ENCODE peak calls at places on chromosomes 5 and 9, in ten cellular contexts. T is fibroblast of the aortic adventitia, S is left ventricle myocardium inferior, B is cardiac fibroblast, W is NB4, Z is heart left ventricle, E is MM.1S, H is fibroblast of lung, K is pancreas, M is HepG2. A is an unnamed sample.

GRCh38 chr5:107218457-107219193 is 452.1 kb downstream of the EFNA5 start:
- DNase-seq in S (no peak), B (peak), W (peak), E (no peak), T (peak), H (no peak), Z (no peak), K (no peak), M (no peak), A (peak)

GRCh38 chr5:151214614-151215545 is 9.0 kb downstream of the CCDC69 start:
- DNase-seq in M (peak), S (no peak), Z (no peak), K (no peak), B (no peak), H (no peak), E (peak), T (no peak), W (peak), A (no peak)

GRCh38 chr9:93953492-93954435 is 1.4 kb downstream of the BARX1 start:
- DNase-seq in S (no peak), T (no peak), E (no peak), M (no peak), H (no peak), Z (no peak), B (no peak), K (no peak), W (no peak), A (no peak)

GRCh38 chr9:34272146-34272545 is 56.9 kb downstream of the KIF24 start:
- DNase-seq in K (no peak), S (no peak), M (no peak), E (no peak), Z (no peak), B (peak), H (no peak), T (no peak), W (no peak), A (no peak)

GRCh38 chr5:108747111-108748009 is at the start of gene FER:
- DNase-seq in S (no peak), W (peak), E (peak), K (no peak), Z (peak), M (peak), B (peak), H (peak), T (peak), A (peak)

GRCh38 chr5:58579781-58580180 is 3.1 kb upstream of the RAB3C start:
- DNase-seq in S (no peak), M (no peak), E (no peak), H (no peak), B (no peak), W (no peak), K (no peak), T (no peak), Z (no peak), A (no peak)

GRCh38 chr5:123450114-123450513 is 26.9 kb upstream of the CEP120 start:
- DNase-seq in K (no peak), B (no peak), S (no peak), W (no peak), T (no peak), Z (no peak), E (no peak), M (no peak), H (no peak), A (no peak)

GRCh38 chr5:56358703-56359428 is 125.7 kb upstream of the ANKRD55 start:
- DNase-seq in W (no peak), M (peak), K (peak), B (peak), T (peak), S (no peak), Z (peak), H (no peak), E (no peak), A (peak)

GRCh38 chr5:169641253-169641652 is 4.2 kb downstream of the DOCK2 start:
- DNase-seq in E (no peak), K (no peak), Z (no peak), W (no peak), M (no peak), B (no peak), S (no peak), H (no peak), T (peak), A (peak)

GRCh38 chr5:39217365-39218281 is 1.7 kb downstream of the FYB1 start:
- DNase-seq in K (peak), W (peak), Z (peak), M (peak), T (peak), H (peak), S (peak), E (peak), B (peak), A (peak)

GRCh38 chr5:142063878-142064331 is 44.7 kb upstream of the NDFIP1 start:
- DNase-seq in Z (peak), W (peak), M (peak), E (no peak), B (peak), H (peak), K (peak), T (peak), S (peak), A (peak)

GRCh38 chr5:178384815-178385471 is 152.3 kb upstream of the PHYKPL start:
- DNase-seq in H (no peak), Z (no peak), T (no peak), S (no peak), M (no peak), K (no peak), B (no peak), E (no peak), W (no peak), A (no peak)

GRCh38 chr5:28734396-28734795 is 1696.0 kb upstream of the CDH9 start:
- DNase-seq in K (no peak), M (no peak), H (no peak), Z (no peak), T (no peak), S (no peak), W (no peak), B (no peak), E (no peak), A (peak)

GRCh38 chr9:81814794-81815464 is 113.3 kb upstream of the SPATA31D4 start:
- DNase-seq in K (no peak), B (peak), W (no peak), E (peak), M (no peak), T (no peak), H (no peak), S (no peak), Z (no peak), A (no peak)

GRCh38 chr9:94002316-94003140 is 47.4 kb upstream of the BARX1 start:
- DNase-seq in B (peak), H (peak), W (peak), S (no peak), K (no peak), Z (no peak), T (peak), E (peak), M (peak), A (peak)

GRCh38 chr5:181246276-181247050 is 2.8 kb upstream of the RACK1 start:
- DNase-seq in K (peak), B (peak), T (peak), E (peak), S (peak), M (peak), Z (peak), W (peak), H (peak), A (peak)

GRCh38 chr5:54743997-54744788 is 226.6 kb downstream of the SNX18 start:
- DNase-seq in S (no peak), Z (no peak), W (peak), T (peak), H (peak), K (no peak), E (peak), M (peak), B (peak), A (peak)

GRCh38 chr5:138371454-138371853 is 19.0 kb downstream of the KDM3B start:
- DNase-seq in S (no peak), W (no peak), E (no peak), K (no peak), M (no peak), B (no peak), T (no peak), Z (no peak), H (no peak), A (no peak)

GRCh38 chr9:19689324-19690087 is 99.3 kb downstream of the SLC24A2 start:
- DNase-seq in B (peak), S (no peak), E (no peak), Z (no peak), K (no peak), H (peak), T (no peak), W (no peak), M (no peak), A (no peak)

GRCh38 chr5:58072202-58072791 is 387.6 kb downstream of the PLK2 start:
- DNase-seq in M (no peak), T (peak), S (no peak), E (no peak), W (no peak), H (peak), Z (no peak), K (no peak), B (peak), A (peak)

GRCh38 chr9:109781541-109782197 is 1.7 kb downstream of the PALM2AKAP2 start:
- DNase-seq in H (peak), W (no peak), S (no peak), T (peak), B (peak), M (no peak), K (no peak), Z (no peak), E (no peak), A (peak)

GRCh38 chr5:139277171-139277570 is 16.4 kb upstream of the MATR3 start:
- DNase-seq in H (no peak), M (no peak), E (no peak), T (no peak), K (no peak), Z (no peak), B (no peak), W (no peak), S (no peak), A (no peak)

GRCh38 chr5:72294473-72294872 is 25.6 kb downstream of the MRPS27 start:
- DNase-seq in S (no peak), T (no peak), E (no peak), Z (no peak), W (no peak), B (no peak), K (no peak), H (no peak), M (no peak), A (no peak)

GRCh38 chr9:98019098-98019497 is 36.0 kb downstream of the ANP32B start:
- DNase-seq in K (no peak), S (no peak), E (no peak), W (no peak), B (no peak), Z (no peak), T (no peak), H (no peak), M (no peak), A (no peak)

GRCh38 chr9:127694890-127695735 is 11.7 kb upstream of the CFAP157 start:
- DNase-seq in M (no peak), H (no peak), S (no peak), K (no peak), B (peak), E (no peak), W (no peak), Z (no peak), T (peak), A (peak)

GRCh38 chr9:3903906-3904305 is 378.1 kb upstream of the RFX3 start:
- DNase-seq in B (no peak), K (no peak), W (no peak), T (no peak), Z (no peak), H (no peak), E (no peak), S (no peak), M (no peak), A (no peak)

GRCh38 chr9:134365791-134366222 is 39.6 kb downstream of the RXRA start:
- DNase-seq in S (peak), W (peak), T (peak), E (no peak), H (peak), B (no peak), Z (peak), M (no peak), K (peak), A (peak)

GRCh38 chr9:110911659-110912473 is 126.4 kb downstream of the LPAR1 start:
- DNase-seq in Z (no peak), E (no peak), W (no peak), H (peak), S (no peak), K (no peak), T (peak), M (no peak), B (peak), A (peak)

GRCh38 chr9:99118782-99119466 is 14.0 kb downstream of the TGFBR1 start:
- DNase-seq in T (no peak), K (no peak), S (no peak), B (no peak), H (no peak), Z (no peak), E (peak), W (peak), M (no peak), A (no peak)

GRCh38 chr5:84028093-84028492 is 307.4 kb upstream of the HAPLN1 start:
- DNase-seq in M (no peak), H (no peak), S (no peak), Z (no peak), E (no peak), T (peak), B (peak), K (no peak), W (no peak), A (peak)

GRCh38 chr5:159210306-159210722 is 961 bp upstream of the RNF145 start:
- DNase-seq in K (no peak), H (peak), W (peak), T (no peak), M (peak), E (peak), S (no peak), Z (no peak), B (no peak), A (peak)

GRCh38 chr5:159209438-159210305 is at the start of gene RNF145:
- DNase-seq in M (peak), E (peak), Z (peak), K (peak), H (peak), W (peak), B (peak), S (peak), T (peak), A (peak)

GRCh38 chr5:159211712-159212111 is 2.4 kb upstream of the RNF145 start:
- DNase-seq in W (peak), Z (no peak), M (no peak), H (no peak), E (no peak), B (no peak), K (no peak), S (no peak), T (no peak), A (no peak)

GRCh38 chr5:159212667-159213462 is 3.5 kb upstream of the RNF145 start:
- DNase-seq in B (no peak), Z (no peak), M (no peak), W (peak), T (no peak), S (no peak), K (no peak), H (peak), E (no peak), A (no peak)

GRCh38 chr5:159210846-159211245 is 1.5 kb upstream of the RNF145 start:
- DNase-seq in K (no peak), H (no peak), B (no peak), Z (no peak), E (no peak), M (no peak), W (no peak), S (no peak), T (no peak), A (no peak)
- H3K4me3 ChIP-seq in K (no peak), H (no peak), B (no peak), Z (no peak), E (no peak), M (no peak), W (no peak), S (no peak), T (no peak), A (no peak)

GRCh38 chr5:125870271-125870670 is 552.9 kb upstream of the GRAMD2B start:
- DNase-seq in B (peak), M (no peak), H (peak), Z (no peak), E (no peak), T (peak), W (no peak), S (no peak), K (no peak), A (no peak)

GRCh38 chr5:125874057-125874456 is 549.2 kb upstream of the GRAMD2B start:
- DNase-seq in B (no peak), H (no peak), W (no peak), Z (no peak), E (no peak), T (no peak), K (no peak), M (no peak), S (no peak), A (no peak)

GRCh38 chr5:125874717-125875116 is 548.5 kb upstream of the GRAMD2B start:
- DNase-seq in S (no peak), T (no peak), K (no peak), H (no peak), B (no peak), W (no peak), M (no peak), Z (no peak), E (peak), A (peak)
- TF ChIP-seq CTCF in S (no peak), T (no peak), K (no peak), H (no peak), B (no peak), W (no peak), M (no peak), Z (no peak), E (no peak), A (peak)

DNA sequence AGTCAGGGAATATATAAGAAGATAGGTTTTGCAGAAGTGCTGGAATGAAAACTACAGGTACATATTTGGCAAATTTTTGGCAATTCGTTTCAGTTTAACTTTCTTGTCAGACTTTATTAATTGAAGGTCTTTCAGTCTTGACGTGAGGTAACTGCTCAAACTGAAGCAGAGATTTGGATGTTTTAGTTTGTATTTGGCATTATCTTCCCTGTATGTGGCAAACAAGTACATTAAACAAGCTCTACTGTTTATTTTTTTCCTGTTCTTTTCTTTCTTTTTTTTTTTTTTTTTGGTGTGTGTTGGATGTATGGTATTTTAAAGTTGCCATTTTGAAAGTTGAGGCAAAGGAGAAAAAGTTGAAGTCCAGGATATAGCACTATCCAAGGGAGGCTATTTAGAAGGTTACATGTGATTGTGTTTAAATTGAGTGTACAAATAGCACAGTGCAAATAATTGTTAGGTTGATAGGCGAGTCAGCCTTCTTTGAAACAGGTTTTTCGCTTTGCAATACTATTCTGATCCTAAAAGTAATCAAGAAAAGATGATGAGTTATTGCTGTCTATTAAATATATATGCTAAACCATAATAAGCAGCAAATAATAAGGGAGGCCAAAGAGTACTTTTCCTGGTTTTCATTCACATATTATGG is 2.2 kb downstream of the PBX3 start:
- DNase-seq in T (peak), E (no peak), Z (no peak), B (no peak), W (no peak), M (no peak), H (no peak), S (no peak), K (no peak), A (no peak)
- H3K4me3 ChIP-seq in T (peak), E (no peak), Z (peak), B (no peak), W (no peak), M (no peak), H (peak), S (peak), K (peak), A (peak)

GRCh38 chr5:42858031-42858643 is 46.4 kb upstream of the SELENOP start:
- DNase-seq in E (no peak), B (peak), T (peak), H (peak), W (peak), K (no peak), S (no peak), M (no peak), Z (no peak), A (no peak)
- TF ChIP-seq CTCF in E (no peak), B (no peak), T (no peak), H (no peak), W (no peak), K (no peak), S (no peak), M (no peak), Z (no peak), A (no peak)

GRCh38 chr9:35792044-35792813 is 838 bp downstream of the NPR2 start:
- DNase-seq in H (no peak), Z (peak), M (no peak), E (no peak), W (no peak), B (no peak), S (no peak), T (no peak), K (no peak), A (no peak)
- H3K4me3 ChIP-seq in H (peak), Z (peak), M (no peak), E (no peak), W (no peak), B (peak), S (peak), T (peak), K (no peak), A (peak)

DNA sequence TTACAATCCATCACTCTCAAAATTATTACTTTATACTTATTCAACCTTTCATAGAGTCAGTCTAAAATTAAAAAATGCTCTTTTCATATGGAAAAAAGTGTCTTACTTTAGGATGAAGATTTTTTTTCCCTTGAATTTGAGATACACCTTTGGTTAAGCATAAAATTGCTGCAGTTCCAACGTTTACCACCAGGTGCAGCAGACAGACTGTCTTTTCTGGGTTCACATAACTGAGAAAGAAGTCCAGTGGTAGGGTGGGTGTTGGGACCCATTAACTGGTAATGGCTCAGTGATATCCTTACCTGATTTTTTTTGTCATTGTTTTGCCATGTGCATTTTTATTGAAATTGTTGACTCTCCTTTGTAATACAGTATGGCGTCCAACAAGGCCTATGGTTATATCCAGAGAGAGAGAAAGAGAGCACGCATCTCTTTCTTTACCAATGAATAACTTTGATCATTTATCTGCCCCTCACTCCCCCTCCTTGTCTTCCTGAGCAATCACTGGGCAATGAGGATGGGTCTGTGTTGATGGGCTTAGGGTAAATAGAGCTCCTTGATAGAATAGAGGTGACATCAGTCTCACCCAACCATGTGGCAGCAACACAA is 98.4 kb downstream of the FBXL7 start:
- DNase-seq in Z (no peak), W (peak), T (peak), M (peak), S (no peak), E (peak), K (no peak), B (peak), H (no peak), A (peak)
- TF ChIP-seq CTCF in Z (peak), W (peak), T (peak), M (peak), S (peak), E (peak), K (peak), B (peak), H (peak), A (peak)

DNA sequence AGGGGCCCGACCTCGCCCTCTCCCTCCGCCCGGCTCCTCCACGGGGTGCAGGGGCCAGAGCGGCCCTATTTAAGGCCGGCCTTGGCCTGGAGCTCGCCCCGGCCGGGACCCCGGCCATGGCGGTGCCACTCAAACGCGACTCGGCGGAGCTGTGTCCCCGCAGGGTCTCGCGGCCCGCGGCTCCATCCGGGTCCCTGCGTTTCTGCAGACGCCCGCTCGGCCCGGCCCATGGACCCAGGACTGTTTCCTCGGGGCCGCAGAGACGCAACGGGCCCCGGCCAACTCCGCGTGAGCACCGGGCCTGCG is 661 bp downstream of the TMEM250 start:
- DNase-seq in M (no peak), Z (no peak), E (no peak), B (peak), W (peak), T (no peak), K (no peak), S (peak), H (no peak), A (no peak)
- H3K4me3 ChIP-seq in M (peak), Z (peak), E (peak), B (peak), W (peak), T (peak), K (peak), S (peak), H (peak), A (peak)